ENCODE peak calls at places on chromosomes 7 and 10, in nine cellular contexts. C, E, W, B, Z, H, Y, D and K are unnamed samples.

GRCh38 chr10:63713191-63714144 is 192.3 kb downstream of the REEP3 start:
- DNase-seq in D (peak), C (no peak), Z (no peak), H (peak), B (peak), Y (peak), W (peak), E (peak), K (no peak)

GRCh38 chr10:49615721-49616120 is 1.9 kb downstream of the CHAT start:
- DNase-seq in W (no peak), Y (peak), H (no peak), D (no peak), Z (no peak), C (no peak), B (no peak), E (no peak), K (no peak)

GRCh38 chr7:121341933-121342332 is 13.1 kb downstream of the WNT16 start:
- DNase-seq in H (no peak), D (no peak), W (no peak), E (no peak), Z (no peak), B (no peak), C (no peak), Y (no peak), K (no peak)

GRCh38 chr10:27068217-27068891 is 31.9 kb downstream of the ANKRD26 start:
- DNase-seq in E (no peak), C (no peak), Z (no peak), W (no peak), D (no peak), Y (no peak), B (no peak), H (no peak), K (no peak)

GRCh38 chr7:107860981-107861652 is 29.9 kb upstream of the DLD start:
- DNase-seq in B (peak), C (no peak), Z (peak), D (no peak), E (no peak), Y (no peak), H (peak), W (no peak), K (no peak)

GRCh38 chr10:3995302-3996210 is 210.5 kb upstream of the KLF6 start:
- DNase-seq in W (no peak), D (peak), C (no peak), B (peak), E (no peak), Y (no peak), H (no peak), Z (peak), K (no peak)

GRCh38 chr7:148337995-148338747 is 252.4 kb upstream of the C7orf33 start:
- DNase-seq in W (no peak), Z (no peak), D (no peak), B (no peak), Y (peak), C (no peak), H (no peak), E (no peak), K (no peak)

GRCh38 chr10:128943111-128943510 is 523.9 kb upstream of the MGMT start:
- DNase-seq in E (no peak), W (no peak), C (no peak), Z (no peak), D (no peak), Y (no peak), B (no peak), H (no peak), K (no peak)

GRCh38 chr10:114825513-114826253 is 4.1 kb downstream of the FHIP2A start:
- DNase-seq in C (no peak), H (no peak), Z (peak), B (peak), W (no peak), Y (no peak), D (peak), E (no peak), K (no peak)

GRCh38 chr7:19665399-19666008 is 43.3 kb downstream of the POLR1F start:
- DNase-seq in D (no peak), W (no peak), Z (peak), B (peak), C (no peak), H (no peak), E (no peak), Y (no peak), K (peak)

GRCh38 chr10:34345383-34345782 is 469.7 kb downstream of the PARD3 start:
- DNase-seq in E (no peak), H (no peak), B (no peak), D (no peak), W (no peak), Y (no peak), C (no peak), Z (no peak), K (no peak)

GRCh38 chr10:90857635-90858488 is at the start of gene HTR7:
- DNase-seq in D (no peak), Y (peak), C (no peak), E (peak), H (peak), Z (peak), B (peak), W (peak), K (no peak)

GRCh38 chr7:16129431-16130126 is 291.8 kb downstream of the CRPPA start:
- DNase-seq in D (peak), Y (no peak), H (no peak), C (no peak), Z (peak), E (no peak), W (no peak), B (peak), K (no peak)

GRCh38 chr10:90742189-90742588 is 115.7 kb downstream of the HTR7 start:
- DNase-seq in C (no peak), Y (no peak), W (no peak), H (no peak), Z (peak), D (no peak), E (no peak), B (peak), K (no peak)

GRCh38 chr7:148434887-148435286 is 155.7 kb upstream of the C7orf33 start:
- DNase-seq in C (no peak), B (no peak), D (no peak), Y (no peak), E (no peak), H (no peak), W (no peak), Z (no peak), K (no peak)

GRCh38 chr10:92087750-92088395 is 164.3 kb downstream of the BTAF1 start:
- DNase-seq in C (peak), D (peak), W (peak), Y (peak), H (peak), Z (peak), E (peak), B (peak), K (peak)

GRCh38 chr10:33660329-33660728 is 325.9 kb upstream of the NRP1 start:
- DNase-seq in W (no peak), Y (peak), H (no peak), E (peak), C (no peak), B (no peak), Z (no peak), D (no peak), K (no peak)

GRCh38 chr7:109984726-109985125 is 1106.2 kb upstream of the LRRN3 start:
- DNase-seq in Z (no peak), Y (no peak), W (no peak), E (no peak), C (no peak), B (no peak), H (no peak), D (no peak), K (no peak)

GRCh38 chr7:43625977-43626376 is 43.1 kb downstream of the STK17A start:
- DNase-seq in B (no peak), Z (no peak), H (no peak), C (no peak), W (no peak), Y (no peak), E (no peak), D (no peak), K (no peak)

GRCh38 chr10:30765022-30765610 is 135.6 kb upstream of the LYZL2 start:
- DNase-seq in D (no peak), H (no peak), C (no peak), W (no peak), E (no peak), B (no peak), Y (no peak), Z (no peak), K (no peak)

GRCh38 chr7:116236020-116236630 is 25.8 kb downstream of the TES start:
- DNase-seq in W (no peak), D (no peak), H (peak), Y (no peak), B (peak), C (no peak), E (peak), Z (no peak), K (peak)

GRCh38 chr10:129695671-129696070 is 228.6 kb downstream of the MGMT start:
- DNase-seq in H (no peak), B (no peak), W (no peak), Z (no peak), D (no peak), C (no peak), Y (peak), E (no peak), K (no peak)

GRCh38 chr10:66519616-66520015 is 406.2 kb upstream of the LRRTM3 start:
- DNase-seq in C (no peak), B (no peak), E (no peak), H (no peak), Y (no peak), W (no peak), D (no peak), Z (no peak), K (no peak)

GRCh38 chr10:95920798-95921426 is 13.1 kb downstream of the CC2D2B start:
- DNase-seq in Y (peak), D (no peak), E (no peak), Z (no peak), H (no peak), B (no peak), C (no peak), W (no peak), K (no peak)

GRCh38 chr10:114532226-114532625 is 125.8 kb downstream of the ABLIM1 start:
- DNase-seq in C (no peak), B (no peak), W (no peak), E (no peak), H (no peak), Z (no peak), D (no peak), Y (no peak), K (no peak)

GRCh38 chr7:47677664-47678063 is 95.8 kb upstream of the TNS3 start:
- DNase-seq in B (no peak), E (no peak), Z (peak), H (no peak), C (no peak), D (no peak), W (no peak), Y (no peak), K (no peak)

GRCh38 chr10:84588426-84588825 is 260.0 kb downstream of the CCSER2 start:
- DNase-seq in B (no peak), E (no peak), H (no peak), D (no peak), C (no peak), Y (no peak), W (no peak), Z (no peak), K (no peak)

GRCh38 chr7:136194843-136195242 is 217.7 kb upstream of the MTPN start:
- DNase-seq in W (no peak), B (no peak), Y (no peak), C (no peak), Z (no peak), D (no peak), E (no peak), H (no peak), K (no peak)

GRCh38 chr10:77726301-77726700 is 88.7 kb upstream of the KCNMA1 start:
- DNase-seq in B (no peak), C (no peak), W (no peak), D (no peak), H (no peak), Y (no peak), Z (no peak), E (no peak), K (no peak)

GRCh38 chr10:126417220-126417825 is 29.0 kb upstream of the ADAM12 start:
- DNase-seq in B (no peak), W (no peak), E (no peak), D (no peak), Y (no peak), H (no peak), C (no peak), Z (no peak), K (no peak)

GRCh38 chr10:12455774-12456173 is 106.4 kb downstream of the CAMK1D start:
- DNase-seq in D (no peak), E (no peak), Z (no peak), C (no peak), B (peak), Y (no peak), W (no peak), H (no peak), K (no peak)

GRCh38 chr7:74449809-74450397 is 3.8 kb upstream of the GTF2IRD1 start:
- DNase-seq in W (peak), C (no peak), Z (no peak), D (no peak), B (peak), Y (peak), H (peak), E (peak), K (peak)

GRCh38 chr10:67836972-67837371 is 1.0 kb downstream of the DNAJC12 start:
- DNase-seq in D (no peak), C (no peak), E (no peak), Y (no peak), B (no peak), Z (no peak), W (no peak), H (no peak), K (no peak)
- H3K4me3 ChIP-seq in D (no peak), C (no peak), E (no peak), Y (no peak), B (peak), Z (no peak), W (peak), H (peak), K (no peak)

DNA sequence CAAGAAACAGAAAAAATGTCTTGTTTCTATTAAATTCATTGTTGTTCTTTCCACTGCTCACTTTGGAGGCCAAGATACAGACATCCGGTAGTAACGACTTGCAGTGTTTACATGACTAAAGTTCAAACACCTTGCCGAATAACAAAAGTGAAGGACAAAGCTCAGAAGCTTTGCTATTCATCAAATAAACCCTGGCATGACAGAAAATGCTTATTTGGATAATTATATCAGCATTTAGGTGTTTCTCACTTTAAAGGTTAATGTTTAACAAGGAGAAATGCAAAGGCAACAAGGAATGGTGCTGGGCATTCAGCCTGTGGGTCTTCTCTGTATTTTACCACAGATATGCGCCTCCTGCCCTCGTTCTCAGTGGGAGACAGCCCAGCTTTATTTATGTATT is 5.4 kb upstream of the PTF1A start:
- DNase-seq in C (no peak), E (no peak), W (no peak), Y (no peak), H (no peak), Z (no peak), D (no peak), B (no peak), K (no peak)
- H3K4me3 ChIP-seq in C (no peak), E (no peak), W (no peak), Y (no peak), H (no peak), Z (no peak), D (no peak), B (no peak), K (no peak)

DNA sequence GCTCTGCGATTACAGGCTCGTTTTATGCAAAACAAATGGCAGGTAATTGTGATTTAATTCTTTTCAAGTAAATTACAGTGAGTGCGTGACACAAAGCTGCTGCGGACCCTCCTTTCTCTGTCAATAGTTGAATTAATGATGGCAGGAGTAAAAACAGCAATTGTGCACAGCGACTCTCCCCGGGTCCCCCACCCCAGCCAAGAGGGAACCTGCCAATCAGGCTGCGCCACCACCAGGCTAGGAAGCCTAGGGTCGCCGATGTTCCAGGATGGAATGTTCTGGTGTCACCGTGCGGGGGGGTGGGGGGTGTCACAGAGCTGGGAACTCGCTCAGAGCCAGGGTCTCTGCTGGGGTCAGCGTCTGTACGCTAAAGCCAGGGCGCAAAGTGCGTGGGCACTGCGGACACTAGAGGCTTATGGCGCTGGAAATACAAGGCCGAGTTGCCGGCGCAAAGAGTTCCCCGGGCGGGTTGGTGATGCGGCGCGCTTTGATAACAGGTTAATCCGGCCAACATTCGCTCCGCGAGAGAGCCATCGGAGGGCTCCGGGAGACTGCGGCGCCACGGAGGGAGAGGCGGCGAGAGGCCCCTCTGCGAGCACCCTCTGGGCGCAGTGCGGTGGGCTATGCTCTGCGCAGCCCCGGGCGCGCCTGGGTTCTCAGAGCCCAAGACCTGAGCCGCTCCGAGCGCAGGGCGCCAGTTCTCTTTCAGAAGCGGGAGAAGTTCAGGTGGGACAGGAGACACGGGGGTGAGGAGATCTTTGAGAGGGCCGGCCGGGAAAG is 192.3 kb downstream of the EMX2 start:
- DNase-seq in W (no peak), C (no peak), H (no peak), Y (peak), D (no peak), E (peak), B (no peak), Z (no peak), K (no peak)
- H3K4me3 ChIP-seq in W (no peak), C (no peak), H (no peak), Y (peak), D (no peak), E (peak), B (no peak), Z (no peak), K (no peak)

DNA sequence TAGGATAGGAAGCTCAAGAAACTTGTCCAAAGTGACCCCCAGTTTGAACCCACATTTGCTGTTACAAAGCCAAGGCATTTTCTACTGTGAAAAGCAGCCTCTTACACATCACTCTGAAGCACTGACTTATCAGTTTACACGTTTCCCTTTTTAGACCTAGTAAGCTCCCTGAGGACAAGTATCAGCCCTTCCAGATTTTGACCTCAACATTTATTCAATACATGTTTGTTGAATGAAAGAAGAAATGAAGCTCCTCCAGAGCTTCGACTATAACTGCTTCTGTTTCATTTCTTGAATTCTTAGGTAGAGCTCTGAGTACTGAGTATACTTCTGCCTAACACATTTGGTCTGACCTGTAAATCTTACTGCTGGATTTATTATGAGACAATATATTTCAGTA is 2.7 kb downstream of the WASL start:
- DNase-seq in E (no peak), C (no peak), Y (no peak), W (no peak), D (no peak), H (no peak), Z (no peak), B (no peak), K (no peak)
- H3K4me3 ChIP-seq in E (no peak), C (peak), Y (peak), W (peak), D (no peak), H (peak), Z (peak), B (peak), K (no peak)

DNA sequence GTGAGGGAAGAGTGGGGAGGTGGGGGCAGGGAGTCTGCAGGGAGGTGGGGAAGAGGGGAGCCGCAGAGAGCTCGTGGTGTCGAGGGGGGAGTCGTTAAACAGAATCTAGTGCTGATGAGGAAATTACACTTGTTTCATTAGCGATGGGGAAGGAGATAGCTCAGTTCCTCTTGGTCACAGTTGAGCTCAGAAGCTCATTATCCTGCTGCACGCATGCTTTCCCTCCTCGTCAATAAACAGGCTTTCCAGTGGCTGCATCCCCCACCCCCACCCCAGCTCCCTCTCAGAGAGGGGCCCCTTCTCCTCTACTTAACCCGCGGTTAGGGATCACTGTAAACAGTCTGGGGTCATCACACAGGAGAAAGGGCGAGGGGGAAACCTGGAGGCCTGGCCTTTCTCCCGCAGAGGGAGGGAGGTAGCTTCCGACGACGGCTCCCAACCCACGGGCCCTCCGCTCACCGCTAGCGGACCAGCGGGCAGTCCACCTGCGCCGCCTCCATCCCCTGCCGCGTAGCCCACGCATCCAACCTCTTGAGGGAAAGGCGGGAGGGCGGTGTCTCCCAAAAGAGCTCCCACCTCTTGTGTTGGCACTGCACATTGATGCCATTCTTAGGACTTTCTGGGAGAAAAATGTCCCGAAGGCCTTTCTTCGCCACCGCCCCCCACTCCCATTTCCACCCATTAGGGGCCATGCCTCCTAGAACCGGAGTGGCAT is 80.7 kb downstream of the PAX2 start:
- DNase-seq in B (no peak), C (no peak), Y (peak), D (no peak), Z (no peak), E (peak), H (no peak), W (no peak), K (no peak)
- H3K4me3 ChIP-seq in B (no peak), C (peak), Y (peak), D (no peak), Z (no peak), E (no peak), H (peak), W (peak), K (no peak)